ENCODE peak calls at places on chromosome 1, in eight cellular contexts. W is GM23338; E is left lung; J is activated T-cell treated with anti-CD3 and anti-CD28 coated beads for 24 hours; Z is AG10803; L is mammary epithelial cell; S is MCF 10A; Q is activated T-helper 1 cell treated with anti-CD3 and anti-CD28 coated beads, Interleukin-12 subunit alpha, Interleukin-12 subunit beta, Interleukin-2, Interleukin-4 antibody, amounts not matched to agents 30 ng/mL and 10 ng/mL and 1 ng/mL, durations not matched to agents 14 hours and 24 hours and 36 hours. D is an unnamed sample.

GRCh38 chr1:32374193-32374592 is 11.9 kb downstream of the TSSK3 start:
- DNase-seq in W (no peak), E (no peak), J (no peak), Z (no peak), L (no peak), S (no peak), Q (no peak), D (no peak)

GRCh38 chr1:94804442-94804837 is 15.7 kb upstream of the SLC44A3 start:
- DNase-seq in W (no peak), E (no peak), J (no peak), Z (no peak), L (no peak), S (no peak), Q (no peak), D (no peak)

GRCh38 chr1:1621173-1621661 is 5.9 kb downstream of the MIB2 start:
- DNase-seq in W (no peak), E (peak; percentile 69), J (no peak), Z (no peak), L (no peak), S (no peak), Q (no peak), D (no peak)

GRCh38 chr1:10661453-10661852 is 135.0 kb downstream of the CASZ1 start:
- DNase-seq in W (no peak), E (no peak), J (no peak), Z (no peak), L (no peak), S (no peak), Q (no peak), D (no peak)

GRCh38 chr1:15211424-15211823 is 35.6 kb upstream of the FHAD1 start:
- DNase-seq in W (no peak), E (no peak), J (no peak), Z (no peak), L (no peak), S (no peak), Q (no peak), D (no peak)

GRCh38 chr1:200275415-200275814 is 134.4 kb downstream of the ZNF281 start:
- DNase-seq in W (no peak), E (no peak), J (no peak), Z (no peak), L (no peak), S (no peak), Q (no peak), D (no peak)

GRCh38 chr1:214707306-214708087 is 104.5 kb downstream of the CENPF start:
- DNase-seq in W (no peak), E (no peak), J (no peak), Z (peak; percentile 78), L (no peak), S (no peak), Q (no peak), D (no peak)

GRCh38 chr1:99481391-99481996 is 164.4 kb upstream of the PALMD start:
- DNase-seq in W (peak; percentile 87), E (no peak), J (peak; percentile 11), Z (peak; percentile 61), L (peak; percentile 35), S (peak; percentile 72), Q (no peak), D (no peak)

D was measured in stimulated activated CD4-positive, alpha-beta T cell treated with anti-CD3 and anti-CD28 coated beads, Interleukin-15, amount 100 ng/mL, for 48 hours.